ENCODE peak calls at places on chromosomes 16 and 17, in five cellular contexts. X, R, I, Y and J are unnamed samples.

GRCh38 chr17:3710951-3711383 is 12.7 kb upstream of the HASPIN start:
- DNase-seq in X (no peak), R (no peak), I (no peak), Y (no peak), J (no peak)

GRCh38 chr16:79988089-79988488 is 387.6 kb upstream of the MAF start:
- DNase-seq in X (no peak), R (no peak), I (no peak), Y (no peak), J (no peak)

GRCh38 chr17:8630227-8630801 is at the start of gene MYH10:
- DNase-seq in X (no peak), R (no peak), I (no peak), Y (peak), J (no peak)

GRCh38 chr16:75081179-75081859 is 35.3 kb downstream of the LDHD start:
- DNase-seq in X (no peak), R (no peak), I (no peak), Y (no peak), J (peak)

GRCh38 chr17:80625627-80626026 is 81.0 kb downstream of the RPTOR start:
- DNase-seq in X (no peak), R (no peak), I (no peak), Y (no peak), J (no peak)

GRCh38 chr17:79562117-79562805 is 48.6 kb downstream of the RBFOX3 start:
- DNase-seq in X (peak), R (no peak), I (no peak), Y (no peak), J (no peak)

GRCh38 chr17:43398724-43399595 is at the start of gene ARL4D:
- DNase-seq in X (peak), R (peak), I (peak), Y (peak), J (peak)

GRCh38 chr17:14033166-14033565 is 36.1 kb upstream of the COX10 start:
- DNase-seq in X (no peak), R (no peak), I (no peak), Y (no peak), J (no peak)

GRCh38 chr17:9907883-9908648 is 3.0 kb upstream of the RCVRN start:
- DNase-seq in X (no peak), R (no peak), I (no peak), Y (no peak), J (no peak)

GRCh38 chr16:5678371-5678770 is 580.8 kb upstream of the EEF2KMT start:
- DNase-seq in X (no peak), R (no peak), I (peak), Y (peak), J (no peak)

GRCh38 chr16:67719048-67719777 is at the start of gene GFOD2:
- DNase-seq in X (peak), R (peak), I (peak), Y (peak), J (peak)

GRCh38 chr17:18988546-18989173 is 15.9 kb downstream of the FAM83G start:
- DNase-seq in X (no peak), R (peak), I (no peak), Y (no peak), J (no peak)

GRCh38 chr17:49880291-49881053 is 32.6 kb upstream of the TAC4 start:
- DNase-seq in X (peak), R (peak), I (peak), Y (peak), J (peak)

GRCh38 chr16:67542464-67542863 is 13.8 kb downstream of the RIPOR1 start:
- DNase-seq in X (peak), R (no peak), I (peak), Y (peak), J (peak)

GRCh38 chr16:26672206-26672605 is 394.5 kb upstream of the C16orf82 start:
- DNase-seq in X (no peak), R (no peak), I (no peak), Y (no peak), J (no peak)

GRCh38 chr16:30621765-30622164 is 11.6 kb upstream of the ZNF689 start:
- DNase-seq in X (no peak), R (no peak), I (no peak), Y (no peak), J (no peak)

GRCh38 chr17:39487946-39488345 is 26.7 kb downstream of the CDK12 start:
- DNase-seq in X (no peak), R (no peak), I (no peak), Y (no peak), J (no peak)

GRCh38 chr16:66150691-66151090 is 215.8 kb upstream of the CDH5 start:
- DNase-seq in X (no peak), R (no peak), I (no peak), Y (no peak), J (no peak)

GRCh38 chr16:79651363-79651762 is 50.8 kb upstream of the MAF start:
- DNase-seq in X (no peak), R (no peak), I (no peak), Y (no peak), J (no peak)

GRCh38 chr17:2181206-2181983 is 122.2 kb downstream of the SMG6 start:
- DNase-seq in X (no peak), R (no peak), I (no peak), Y (no peak), J (no peak)

GRCh38 chr16:85370881-85371651 is 242.1 kb upstream of the GSE1 start:
- DNase-seq in X (peak), R (no peak), I (no peak), Y (peak), J (no peak)

GRCh38 chr16:11857161-11857560 is 5.8 kb upstream of the RSL1D1 start:
- DNase-seq in X (no peak), R (no peak), I (no peak), Y (no peak), J (no peak)

GRCh38 chr16:10578474-10579316 is 1.7 kb downstream of the EMP2 start:
- DNase-seq in X (no peak), R (peak), I (no peak), Y (no peak), J (no peak)

GRCh38 chr17:2343421-2343820 is 6.1 kb downstream of the SGSM2 start:
- DNase-seq in X (no peak), R (no peak), I (no peak), Y (no peak), J (no peak)

GRCh38 chr17:46782250-46782953 is 36.1 kb downstream of the WNT3 start:
- DNase-seq in X (peak), R (peak), I (peak), Y (peak), J (peak)

GRCh38 chr16:54488729-54489128 is 202.1 kb upstream of the IRX3 start:
- DNase-seq in X (no peak), R (no peak), I (no peak), Y (no peak), J (no peak)

GRCh38 chr17:42774066-42774750 is 959 bp downstream of the VPS25 start:
- DNase-seq in X (no peak), R (peak), I (no peak), Y (no peak), J (no peak)

GRCh38 chr16:27188633-27189032 is 14.7 kb upstream of the KDM8 start:
- DNase-seq in X (no peak), R (no peak), I (no peak), Y (no peak), J (no peak)

GRCh38 chr16:4358831-4359561 is 7.9 kb upstream of the PAM16 start:
- DNase-seq in X (peak), R (peak), I (peak), Y (peak), J (no peak)
- TF ChIP-seq GABPA in X (no peak), R (no peak), I (peak), Y (no peak), J (no peak)

GRCh38 chr17:77885678-77886386 is 72.7 kb upstream of the TNRC6C start:
- DNase-seq in X (no peak), R (no peak), I (no peak), Y (no peak), J (no peak)

GRCh38 chr17:77887464-77888241 is 70.8 kb upstream of the TNRC6C start:
- DNase-seq in X (no peak), R (peak), I (no peak), Y (peak), J (no peak)

GRCh38 chr17:77886387-77886728 is 72.1 kb upstream of the TNRC6C start:
- DNase-seq in X (no peak), R (no peak), I (no peak), Y (peak), J (peak)

GRCh38 chr17:77888242-77889134 is 70.0 kb upstream of the TNRC6C start:
- DNase-seq in X (no peak), R (no peak), I (no peak), Y (no peak), J (no peak)

GRCh38 chr17:77887110-77887463 is 71.4 kb upstream of the TNRC6C start:
- DNase-seq in X (no peak), R (no peak), I (no peak), Y (no peak), J (no peak)
- H3K27ac ChIP-seq in X (no peak), R (no peak), I (no peak), Y (no peak), J (no peak)

GRCh38 chr16:49026566-49026965 is 255.1 kb downstream of the CBLN1 start:
- DNase-seq in X (no peak), R (no peak), I (no peak), Y (no peak), J (no peak)
- TF ChIP-seq GABPA in X (no peak), R (no peak), I (no peak), Y (no peak), J (no peak)

GRCh38 chr17:64384253-64385186 is 6.1 kb downstream of the PECAM1 start:
- DNase-seq in X (no peak), R (peak), I (no peak), Y (no peak), J (no peak)

GRCh38 chr17:64387545-64388171 is 3.0 kb downstream of the PECAM1 start:
- DNase-seq in X (no peak), R (no peak), I (no peak), Y (peak), J (no peak)

GRCh38 chr17:64387145-64387473 is 3.6 kb downstream of the PECAM1 start:
- DNase-seq in X (no peak), R (no peak), I (no peak), Y (no peak), J (no peak)

GRCh38 chr17:64385187-64386083 is 5.2 kb downstream of the PECAM1 start:
- DNase-seq in X (no peak), R (peak), I (no peak), Y (peak), J (no peak)

GRCh38 chr17:64386412-64387144 is 4.1 kb downstream of the PECAM1 start:
- DNase-seq in X (no peak), R (peak), I (no peak), Y (no peak), J (no peak)
- H3K27ac ChIP-seq in X (peak), R (peak), I (no peak), Y (no peak), J (no peak)